ENCODE peak calls at places on chromosomes 11 and 22, in seven cellular contexts. L is GM23338, D is lung, W is DND-41, X is adrenal gland, B is psoas muscle, E is fibroblast of lung. G is an unnamed sample.
A peak's percentile ranks its signal among the peaks of the same experiment; 100 is the strongest.

GRCh38 chr11:36296925-36297604 is 977 bp downstream of the PRR5L start:
- DNase-seq in B (no peak), E (peak; percentile 22), X (no peak), W (no peak), L (no peak), D (no peak), G (no peak)

GRCh38 chr11:113470233-113470632 is 5.0 kb downstream of the DRD2 start:
- DNase-seq in E (no peak), W (no peak), L (no peak), D (no peak), X (no peak), B (no peak), G (no peak)

GRCh38 chr11:88414385-88414861 is 76.9 kb upstream of the CTSC start:
- DNase-seq in X (peak; percentile 50), L (no peak), W (peak; percentile 72), B (no peak), D (peak; percentile 42), E (peak; percentile 81), G (peak; percentile 25)

GRCh38 chr11:120522021-120522420 is 10.5 kb downstream of the GRIK4 start:
- DNase-seq in E (no peak), B (no peak), X (no peak), D (no peak), W (no peak), L (no peak), G (no peak)

GRCh38 chr11:2587132-2587930 is 112.5 kb downstream of the KCNQ1OT1 start:
- DNase-seq in D (peak; percentile 21), E (no peak), W (peak; percentile 2), B (peak; percentile 8), X (peak; percentile 18), L (no peak), G (peak; percentile 1)

GRCh38 chr11:103737791-103738190 is 298.6 kb upstream of the DDI1 start:
- DNase-seq in D (no peak), L (peak; percentile 18), W (no peak), B (no peak), E (peak; percentile 27), X (no peak), G (no peak)

GRCh38 chr11:113730887-113731726 is 25.0 kb upstream of the TMPRSS5 start:
- DNase-seq in W (no peak), B (peak; percentile 20), D (no peak), X (peak; percentile 29), L (peak; percentile 72), E (peak; percentile 62), G (no peak)

GRCh38 chr22:50697667-50698506 is 25.3 kb downstream of the SHANK3 start:
- DNase-seq in W (no peak), X (no peak), B (peak; percentile 19), E (no peak), L (no peak), D (no peak), G (no peak)

GRCh38 chr22:46911341-46911740 is 148.9 kb downstream of the TBC1D22A start:
- DNase-seq in L (no peak), B (no peak), W (no peak), E (no peak), D (no peak), X (no peak), G (no peak)

GRCh38 chr22:46612904-46613605 is 7.1 kb upstream of the GRAMD4 start:
- DNase-seq in E (no peak), W (peak; percentile 84), L (no peak), B (peak; percentile 22), X (no peak), D (no peak), G (peak; percentile 54)

GRCh38 chr11:117302228-117302627 is 11.1 kb downstream of the BACE1-AS start:
- DNase-seq in E (no peak), D (no peak), W (no peak), B (no peak), X (no peak), L (no peak), G (no peak)

GRCh38 chr11:61923166-61924015 is 6.0 kb upstream of the RAB3IL1 start:
- DNase-seq in W (no peak), D (no peak), B (peak; percentile 70), E (peak; percentile 43), X (peak; percentile 82), L (peak; percentile 67), G (no peak)

GRCh38 chr11:47412152-47412746 is 3.9 kb downstream of the SLC39A13 start:
- DNase-seq in E (no peak), B (peak; percentile 63), X (no peak), D (peak; percentile 67), L (peak; percentile 85), W (peak; percentile 49), G (no peak)

GRCh38 chr11:47388697-47389576 is 10.6 kb upstream of the SPI1 start:
- DNase-seq in B (no peak), W (no peak), E (no peak), D (no peak), X (no peak), L (no peak), G (no peak)

GRCh38 chr22:37492428-37493344 is 6.5 kb upstream of the MFNG start:
- DNase-seq in X (no peak), L (peak; percentile 86), E (peak; percentile 48), D (no peak), W (peak; percentile 37), B (no peak), G (peak; percentile 39)

GRCh38 chr11:73645972-73646631 is at the start of gene PLEKHB1:
- DNase-seq in B (no peak), X (no peak), W (no peak), D (no peak), E (no peak), L (peak; percentile 92), G (no peak)

GRCh38 chr11:118605116-118605867 is 2.1 kb upstream of the PHLDB1 start:
- DNase-seq in B (peak; percentile 80), W (no peak), X (no peak), E (peak; percentile 75), D (peak; percentile 64), L (peak; percentile 67), G (no peak)

GRCh38 chr11:117618273-117618672 is 178.7 kb downstream of the DSCAML1 start:
- DNase-seq in X (no peak), L (no peak), B (no peak), E (no peak), D (no peak), W (no peak), G (no peak)

GRCh38 chr11:114228401-114229061 is 67.7 kb upstream of the NNMT start:
- DNase-seq in E (no peak), B (no peak), X (no peak), L (no peak), D (no peak), W (no peak), G (no peak)

GRCh38 chr11:20031155-20032001 is 128.9 kb downstream of the DBX1 start:
- DNase-seq in E (peak; percentile 98), D (no peak), L (peak; percentile 62), W (no peak), B (no peak), X (no peak), G (no peak)

GRCh38 chr11:75597636-75598035 is 35.6 kb downstream of the SERPINH1 start:
- DNase-seq in L (peak; percentile 88), X (no peak), D (no peak), E (no peak), B (no peak), W (no peak), G (no peak)

GRCh38 chr11:45273509-45273908 is 12.6 kb downstream of the SYT13 start:
- DNase-seq in D (no peak), L (no peak), E (no peak), B (no peak), W (no peak), X (no peak), G (no peak)

GRCh38 chr11:47108214-47108613 is 68.5 kb downstream of the ARFGAP2 start:
- DNase-seq in B (no peak), W (no peak), X (no peak), L (no peak), E (no peak), D (no peak), G (no peak)

GRCh38 chr11:11148104-11148509 is 204.9 kb downstream of the CSNK2A3 start:
- DNase-seq in X (no peak), B (peak; percentile 83), W (no peak), D (peak; percentile 74), L (peak; percentile 77), E (peak; percentile 91), G (peak; percentile 45)

GRCh38 chr11:57394203-57394602 is 3.8 kb upstream of the PRG2 start:
- DNase-seq in D (no peak), X (no peak), B (no peak), E (no peak), L (no peak), W (no peak), G (no peak)

GRCh38 chr11:129749141-129749540 is 66.5 kb upstream of the TMEM45B start:
- DNase-seq in D (no peak), L (no peak), W (no peak), B (no peak), E (no peak), X (no peak), G (no peak)

GRCh38 chr11:44149651-44150050 is 54.2 kb downstream of the EXT2 start:
- DNase-seq in D (no peak), L (no peak), B (no peak), W (no peak), X (no peak), E (peak; percentile 33), G (no peak)

DNA sequence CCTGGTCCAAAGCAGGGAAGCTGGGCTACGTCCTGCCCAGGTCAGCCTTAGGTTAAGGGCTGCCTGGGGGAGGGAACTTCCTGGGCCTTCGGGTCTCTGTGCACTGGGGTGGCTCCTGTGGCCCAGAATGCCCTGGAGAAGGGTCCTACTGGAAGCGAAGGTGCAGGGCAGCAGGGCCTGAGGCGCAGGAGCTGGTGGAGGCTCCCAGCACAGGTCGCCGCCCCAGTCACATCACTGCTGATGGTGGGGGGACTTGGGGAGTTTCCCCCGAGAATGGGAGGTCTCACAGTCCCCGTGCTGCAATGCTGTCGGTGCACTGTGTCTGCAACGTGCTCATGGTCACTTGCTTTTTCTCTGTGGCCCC is 815 bp upstream of the SMIM38 start:
- DNase-seq in L (no peak), B (no peak), D (no peak), X (no peak), W (no peak), E (no peak), G (no peak)
- H3K4me1 ChIP-seq in L (peaks cover 17% of the 10 kb centered on the region), B (no peaks in the 10 kb centered on the region), D (peaks cover 3% of the 10 kb centered on the region), X (no peaks in the 10 kb centered on the region), W (no peaks in the 10 kb centered on the region), E (no peaks in the 10 kb centered on the region), G (no peaks in the 10 kb centered on the region)

GRCh38 chr22:33328789-33329296 is 270.7 kb upstream of the SYN3 start:
- DNase-seq in E (peak; percentile 95), W (no peak), B (no peak), L (peak; percentile 8), X (no peak), D (no peak), G (no peak)
- H3K4me3 ChIP-seq in E (no peak overlapping the region), W (no peak overlapping the region), B (no peak overlapping the region), L (no peak overlapping the region), X (no peak overlapping the region), D (no peak overlapping the region), G (no peak overlapping the region)

GRCh38 chr22:27829620-27830019 is 28.1 kb upstream of the MN1 start:
- DNase-seq in B (no peak), W (no peak), X (no peak), L (no peak), E (no peak), D (no peak), G (no peak)
- H3K4me1 ChIP-seq in B (no peaks in the 10 kb centered on the region), W (no peaks in the 10 kb centered on the region), X (no peaks in the 10 kb centered on the region), L (no peaks in the 10 kb centered on the region), E (no peaks in the 10 kb centered on the region), D (no peaks in the 10 kb centered on the region), G (peaks cover 7% of the 10 kb centered on the region)

DNA sequence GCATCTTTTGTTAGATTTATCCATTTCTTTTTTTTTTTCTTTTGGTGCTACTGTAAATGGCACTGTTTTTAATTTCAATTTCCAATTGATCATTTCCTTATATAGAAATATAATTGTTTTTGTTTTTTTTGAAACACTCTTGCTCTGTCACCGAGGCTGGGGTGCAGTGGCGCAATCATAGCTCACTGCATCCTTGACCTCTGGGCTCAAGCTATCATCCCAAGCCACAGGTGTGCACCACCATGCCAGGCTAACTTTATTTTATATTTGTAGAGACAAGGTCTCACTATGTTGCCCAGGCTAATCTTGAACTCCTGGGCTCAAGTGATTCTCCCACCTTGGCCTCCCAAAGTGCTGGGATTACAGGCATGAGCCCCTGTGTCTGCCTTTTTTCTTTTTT is 16.4 kb downstream of the FRMD8 start:
- DNase-seq in D (no peak), B (no peak), L (no peak), X (no peak), E (no peak), W (no peak), G (no peak)
- H3K4me3 ChIP-seq in D (no peak overlapping the region), B (no peak overlapping the region), L (no peak overlapping the region), X (no peak overlapping the region), E (no peak overlapping the region), W (no peak overlapping the region), G (no peak overlapping the region)

G was measured in CD8-positive, alpha-beta T cell.